ENCODE peak calls at places on chromosomes 7 and 10, in four cellular contexts. O, E, L and S are unnamed samples.

GRCh38 chr10:49690673-49691356 is 11.4 kb downstream of the C10orf53 start:
- DNase-seq in O (no peak), L (no peak), E (no peak), S (no peak)

GRCh38 chr10:14904864-14905263 is 26.2 kb downstream of the SUV39H2 start:
- DNase-seq in O (no peak), L (no peak), E (no peak), S (no peak)

GRCh38 chr7:50492770-50493519 is 42.8 kb upstream of the FIGNL1 start:
- DNase-seq in E (no peak), L (no peak), O (no peak), S (no peak)

GRCh38 chr7:82443801-82444219 is 233 bp upstream of the CACNA2D1 start:
- DNase-seq in L (peak), O (peak), E (peak), S (peak)

GRCh38 chr10:36026656-36027390 is 384.7 kb upstream of the FZD8 start:
- DNase-seq in O (peak), E (no peak), L (no peak), S (no peak)

GRCh38 chr7:105863876-105864275 is 12.5 kb downstream of the ATXN7L1 start:
- DNase-seq in E (no peak), O (no peak), L (no peak), S (no peak)

GRCh38 chr10:30185916-30186315 is 126.5 kb upstream of the JCAD start:
- DNase-seq in L (no peak), O (no peak), E (peak), S (peak)

GRCh38 chr7:87354749-87355148 is 9.3 kb downstream of the CROT start:
- DNase-seq in L (no peak), O (no peak), E (no peak), S (no peak)

GRCh38 chr7:126727930-126728331 is 524.8 kb downstream of the GRM8 start:
- DNase-seq in O (peak), E (peak), L (no peak), S (no peak)

GRCh38 chr10:127216284-127216683 is 19.9 kb upstream of the INSYN2A start:
- DNase-seq in O (no peak), E (peak), L (no peak), S (no peak)

GRCh38 chr10:126993208-126993607 is 88.0 kb downstream of the DOCK1 start:
- DNase-seq in L (no peak), E (no peak), O (no peak), S (no peak)